ENCODE peak calls at places on chromosomes 12 and 14, in eight cellular contexts. A is A549, W is fibroblast of mammary gland, F is cardiac muscle cell, Y is PC-3, E is fibroblast of pulmonary artery, Z is heart left ventricle, U is stomach. L is an unnamed sample.

GRCh38 chr12:1527789-1528188 is 66.6 kb downstream of the FBXL14 start:
- DNase-seq in Z (no peak), F (peak), A (no peak), W (peak), Y (peak), U (no peak), E (peak), L (peak)

GRCh38 chr12:54173066-54173726 is 15.6 kb downstream of the SMUG1 start:
- DNase-seq in A (no peak), W (peak), F (peak), Y (peak), U (peak), Z (peak), E (no peak), L (peak)

GRCh38 chr12:19288603-19289244 is 150.6 kb upstream of the AEBP2 start:
- DNase-seq in W (peak), Z (no peak), F (peak), Y (peak), U (no peak), A (peak), E (peak), L (peak)

GRCh38 chr12:109127533-109128242 is 11.3 kb downstream of the ACACB start:
- DNase-seq in Y (no peak), U (no peak), E (no peak), Z (no peak), A (no peak), W (no peak), F (no peak), L (no peak)

GRCh38 chr14:64137657-64138290 is 156.4 kb downstream of the ESR2 start:
- DNase-seq in Z (no peak), E (peak), F (peak), Y (peak), W (peak), A (no peak), U (no peak), L (peak)

GRCh38 chr12:102331419-102331818 is 133.8 kb upstream of the PMCH start:
- DNase-seq in W (no peak), E (no peak), Z (no peak), Y (no peak), F (no peak), U (no peak), A (no peak), L (no peak)

GRCh38 chr14:69321601-69322330 is 61.8 kb downstream of the GALNT16 start:
- DNase-seq in W (peak), Y (peak), U (no peak), F (peak), A (no peak), E (peak), Z (no peak), L (peak)

GRCh38 chr14:96629558-96630222 is 127.5 kb downstream of the PAPOLA start:
- DNase-seq in A (no peak), U (no peak), E (no peak), Z (no peak), Y (no peak), F (no peak), W (no peak), L (no peak)

GRCh38 chr14:68819260-68819691 is 26.4 kb upstream of the ZFP36L1 start:
- DNase-seq in U (peak), F (peak), A (no peak), Y (no peak), Z (no peak), W (peak), E (peak), L (peak)

GRCh38 chr12:109568486-109568885 is 4.8 kb downstream of the MMAB start:
- DNase-seq in W (no peak), F (no peak), A (no peak), Z (no peak), U (no peak), E (no peak), Y (no peak), L (no peak)

GRCh38 chr14:59422069-59422881 is 42.9 kb downstream of the GPR135 start:
- DNase-seq in U (no peak), W (peak), E (peak), F (no peak), A (no peak), Z (no peak), Y (peak), L (no peak)
- TF ChIP-seq CTCF in U (no peak), W (peak), E (no peak), F (peak), A (peak), Z (no peak), Y (peak), L (peak)

GRCh38 chr14:23669441-23669840 is 33.3 kb downstream of the DHRS2 start:
- DNase-seq in W (no peak), Z (no peak), A (no peak), F (no peak), Y (no peak), E (no peak), U (no peak), L (no peak)
- H3K4me3 ChIP-seq in W (no peak), Z (no peak), A (no peak), F (no peak), Y (no peak), E (no peak), U (no peak), L (no peak)

DNA sequence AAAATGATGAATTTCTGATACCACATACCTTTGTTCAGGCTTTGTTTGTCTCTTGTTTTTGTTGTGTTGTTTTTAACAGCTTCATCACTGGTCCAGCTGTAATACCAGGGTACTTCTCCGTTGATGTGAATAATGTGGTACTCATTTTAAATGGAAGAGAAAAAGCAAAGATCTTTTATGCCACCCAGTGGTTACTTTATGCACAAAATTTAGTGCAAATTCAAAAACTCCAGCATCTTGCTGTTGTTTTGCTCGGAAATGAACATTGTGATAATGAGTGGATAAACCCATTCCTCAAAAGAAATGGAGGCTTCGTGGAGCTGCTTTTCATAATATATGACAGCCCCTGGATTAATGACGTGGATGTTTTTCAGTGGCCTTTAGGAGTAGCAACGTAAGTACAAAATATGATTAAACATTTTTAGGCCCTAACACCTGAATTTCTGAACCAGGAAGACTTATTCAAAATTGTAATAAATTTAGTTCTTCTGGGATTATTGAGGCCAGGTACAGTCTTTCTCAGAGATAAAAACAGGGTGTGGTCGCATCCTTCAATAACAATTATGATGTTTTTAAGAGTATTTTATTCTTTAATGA is 22.4 kb downstream of the RXYLT1 start:
- DNase-seq in F (peak), Z (no peak), U (no peak), A (peak), W (peak), Y (peak), E (peak), L (peak)
- TF ChIP-seq CTCF in F (peak), Z (peak), U (peak), A (peak), W (peak), Y (peak), E (peak), L (peak)

GRCh38 chr14:65281991-65282908 is 130.3 kb upstream of the FUT8 start:
- DNase-seq in W (peak), F (peak), U (no peak), Y (no peak), E (peak), Z (no peak), A (no peak), L (peak)
- H3K4me3 ChIP-seq in W (no peak), F (no peak), U (peak), Y (no peak), E (no peak), Z (peak), A (no peak), L (peak)

DNA sequence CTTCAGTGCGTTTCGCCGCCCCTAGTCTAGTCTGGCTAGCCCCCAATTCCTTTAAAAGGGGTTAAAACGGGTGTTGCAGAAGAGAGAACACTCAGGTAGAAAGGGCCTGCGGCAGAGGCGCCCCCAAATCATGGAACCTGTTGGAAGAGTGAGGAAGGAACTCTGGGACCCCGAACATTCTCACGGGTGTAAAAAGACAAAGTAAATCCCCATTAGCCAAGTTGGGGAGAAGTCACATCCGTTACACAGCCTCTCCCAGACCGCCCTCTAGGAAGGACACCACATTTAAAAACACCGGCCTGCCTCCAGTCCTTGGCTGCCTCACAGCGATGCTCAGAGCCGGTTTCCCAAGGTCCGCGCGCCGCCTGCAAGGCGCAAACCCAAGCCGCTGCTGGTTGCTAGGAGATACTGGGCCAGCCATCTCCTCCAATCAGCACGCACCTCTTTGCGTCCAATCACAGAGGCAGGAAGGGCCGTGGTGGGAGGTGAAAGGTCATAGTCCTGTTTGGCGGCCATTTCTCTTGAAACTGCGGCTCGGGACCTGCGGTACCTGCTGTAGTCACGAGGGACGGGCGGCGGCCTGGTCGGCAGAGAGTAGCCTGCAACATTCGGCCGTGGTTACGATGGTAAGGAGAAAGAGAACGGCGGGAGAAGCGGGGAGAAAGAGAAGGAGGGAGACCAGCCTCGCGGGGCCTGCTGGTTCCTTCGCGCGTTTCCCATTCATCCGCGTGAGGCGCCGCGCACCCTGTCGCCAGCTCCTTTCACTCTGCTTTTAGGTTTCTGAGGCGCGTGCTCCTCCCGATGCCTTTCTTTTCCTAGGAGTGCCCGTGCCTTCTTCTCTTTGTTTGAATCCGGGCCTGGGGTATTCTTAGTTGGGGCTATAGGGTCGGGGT is at the start of gene SNRPF:
- DNase-seq in Z (peak), F (peak), W (peak), U (peak), A (peak), Y (peak), E (peak), L (peak)
- TF ChIP-seq CTCF in Z (no peak), F (no peak), W (peak), U (no peak), A (no peak), Y (no peak), E (peak), L (peak)

DNA sequence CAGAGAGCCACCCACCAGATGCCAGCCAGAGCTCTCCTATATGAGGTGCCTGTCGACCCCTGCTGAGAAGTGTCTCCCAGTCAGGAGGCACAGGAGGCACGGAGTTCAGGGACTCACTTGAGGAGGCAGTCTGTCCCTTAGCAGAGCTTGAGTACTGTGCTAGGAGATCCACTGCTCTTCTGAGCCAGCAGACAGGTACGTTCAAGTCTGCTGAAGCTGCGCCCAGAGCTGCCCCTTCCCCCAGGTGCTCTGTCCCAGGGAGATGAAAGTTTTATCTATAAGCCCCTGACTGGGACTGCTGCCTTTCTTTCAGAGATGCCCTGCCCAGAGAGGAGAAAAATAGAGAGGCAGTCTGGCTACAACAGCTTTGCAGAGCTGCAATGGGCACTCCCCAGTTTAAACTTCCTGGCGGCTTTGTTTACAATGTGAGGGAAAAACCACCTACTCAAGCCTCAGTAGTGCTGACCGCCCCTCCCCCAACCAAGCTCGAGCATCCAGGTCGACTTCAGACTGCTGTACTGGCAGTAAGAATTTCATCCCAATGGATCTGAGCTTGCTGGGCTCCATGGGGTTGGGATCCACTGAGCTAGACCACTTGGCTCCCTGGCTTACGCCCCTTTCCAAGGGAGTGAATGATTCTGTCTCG is 146.7 kb upstream of the USP15 start:
- DNase-seq in A (no peak), Z (no peak), Y (no peak), F (no peak), E (no peak), W (no peak), U (no peak), L (no peak)
- H3K4me3 ChIP-seq in A (no peak), Z (no peak), Y (no peak), F (no peak), E (no peak), W (no peak), U (no peak), L (no peak)

GRCh38 chr14:65164068-65164824 is 61.9 kb upstream of the MAX start:
- DNase-seq in E (peak), U (no peak), F (peak), Y (peak), Z (no peak), A (peak), W (peak), L (peak)
- TF ChIP-seq CTCF in E (peak), U (peak), F (peak), Y (peak), Z (peak), A (peak), W (peak), L (peak)

L was measured in choroid plexus epithelial cell.